ENCODE peak calls at places on chromosomes 5 and 9, in eight cellular contexts. L, P, J, G, I, N, X and W are unnamed samples. For H3K4me1, the result is how much of the 10 kb centered on the place peaks cover.

GRCh38 chr9:72948906-72949582 is 3.8 kb downstream of the ALDH1A1 start:
- DNase-seq in L (no peak), P (no peak), J (no peak), G (peak), I (no peak), N (no peak), X (no peak), W (no peak)

GRCh38 chr9:90816690-90817089 is 15.1 kb downstream of the SYK start:
- DNase-seq in L (no peak), P (no peak), J (no peak), G (no peak), I (no peak), N (no peak), X (no peak), W (no peak)

GRCh38 chr5:14830210-14831005 is 41.2 kb downstream of the ANKH start:
- DNase-seq in L (no peak), P (no peak), J (no peak), G (no peak), I (no peak), N (no peak), X (no peak), W (no peak)

GRCh38 chr5:106134549-106134948 is 1536.2 kb downstream of the EFNA5 start:
- DNase-seq in L (no peak), P (no peak), J (no peak), G (no peak), I (no peak), N (no peak), X (no peak), W (no peak)

GRCh38 chr5:65539827-65540226 is 23.1 kb downstream of the CENPK start:
- DNase-seq in L (no peak), P (no peak), J (no peak), G (peak), I (no peak), N (no peak), X (no peak), W (no peak)

GRCh38 chr9:133374612-133375115 is 1.2 kb downstream of the SURF4 start:
- DNase-seq in L (no peak), P (no peak), J (no peak), G (no peak), I (no peak), N (no peak), X (no peak), W (peak)

GRCh38 chr9:104743377-104743985 is 4.0 kb upstream of the NIPSNAP3A start:
- DNase-seq in L (peak), P (no peak), J (no peak), G (peak), I (peak), N (peak), X (no peak), W (peak)

GRCh38 chr5:173454764-173455598 is 126.8 kb upstream of the STC2 start:
- DNase-seq in L (peak), P (no peak), J (no peak), G (peak), I (peak), N (no peak), X (no peak), W (no peak)

GRCh38 chr5:115179959-115180709 is 10.4 kb upstream of the TRIM36 start:
- DNase-seq in L (no peak), P (peak), J (no peak), G (peak), I (peak), N (peak), X (peak), W (no peak)

GRCh38 chr5:14204785-14205321 is 61.7 kb downstream of the TRIO start:
- DNase-seq in L (no peak), P (peak), J (peak), G (peak), I (peak), N (no peak), X (peak), W (no peak)

GRCh38 chr9:35748239-35748857 is 680 bp downstream of the GBA2 start:
- DNase-seq in L (no peak), P (no peak), J (no peak), G (no peak), I (no peak), N (no peak), X (no peak), W (peak)

GRCh38 chr5:77772729-77773128 is 3.4 kb downstream of the TBCA start:
- DNase-seq in L (no peak), P (no peak), J (no peak), G (no peak), I (no peak), N (no peak), X (no peak), W (no peak)

GRCh38 chr5:77770293-77771005 is 5.7 kb downstream of the TBCA start:
- DNase-seq in L (no peak), P (no peak), J (no peak), G (no peak), I (no peak), N (no peak), X (no peak), W (no peak)

GRCh38 chr5:77768978-77769377 is 7.2 kb downstream of the TBCA start:
- DNase-seq in L (no peak), P (no peak), J (no peak), G (no peak), I (no peak), N (no peak), X (no peak), W (no peak)

GRCh38 chr5:77773734-77774280 is 2.3 kb downstream of the TBCA start:
- DNase-seq in L (no peak), P (no peak), J (no peak), G (no peak), I (no peak), N (no peak), X (no peak), W (no peak)

GRCh38 chr5:77771452-77771851 is 4.7 kb downstream of the TBCA start:
- DNase-seq in L (no peak), P (no peak), J (no peak), G (no peak), I (no peak), N (no peak), X (no peak), W (no peak)
- H3K4me3 ChIP-seq in L (no peak), P (no peak), J (no peak), G (no peak), I (no peak), N (no peak), X (no peak), W (peak)

DNA sequence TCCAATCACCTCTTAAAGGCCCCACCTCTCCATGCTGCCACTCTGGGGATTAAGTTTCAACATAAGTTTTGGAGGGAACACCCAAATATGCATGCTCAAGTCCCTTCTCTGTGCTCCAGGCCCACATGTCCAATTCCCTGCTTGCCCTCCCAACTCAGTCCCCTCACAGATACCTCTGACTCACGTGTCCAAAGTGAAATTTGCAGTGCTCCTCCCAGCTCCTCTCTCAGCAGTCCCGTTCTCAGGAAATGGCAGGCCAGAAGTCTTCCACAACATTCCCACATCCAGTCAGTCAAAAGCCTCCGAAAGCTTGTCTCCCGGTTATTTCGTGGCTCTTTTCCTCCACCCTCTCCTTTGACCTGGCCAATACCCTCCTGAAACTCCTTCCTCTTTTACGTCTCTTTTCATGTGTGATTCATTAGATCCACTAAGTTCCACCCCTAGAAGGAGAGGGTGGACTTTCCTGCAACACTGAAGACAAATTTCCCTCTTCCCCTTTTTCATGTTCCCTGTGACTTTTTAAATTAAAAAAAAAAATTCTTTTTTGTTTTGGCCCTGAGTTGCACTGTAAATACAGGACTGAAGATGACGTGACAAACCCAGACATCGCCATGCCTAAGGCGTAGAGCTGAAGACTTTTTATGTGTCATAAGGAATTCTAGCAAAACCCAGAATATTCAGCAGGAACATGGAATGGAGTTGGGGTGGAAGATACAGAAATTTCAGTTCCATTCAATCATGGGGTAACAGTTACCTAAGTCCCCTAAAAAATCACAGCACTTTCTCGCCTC is 12.8 kb upstream of the MGAT1 start:
- DNase-seq in L (no peak), P (no peak), J (no peak), G (no peak), I (no peak), N (no peak), X (no peak), W (no peak)
- H3K4me1 ChIP-seq in L (under half), P (under half), J (under half), G (under half), I (under half), N (under half), X (under half), W (under half)

GRCh38 chr9:112384219-112384618 is 4.3 kb downstream of the HSDL2 start:
- DNase-seq in L (no peak), P (no peak), J (no peak), G (no peak), I (no peak), N (no peak), X (no peak), W (no peak)
- H3K4me3 ChIP-seq in L (no peak), P (no peak), J (no peak), G (no peak), I (no peak), N (no peak), X (no peak), W (peak)

GRCh38 chr9:114395768-114396167 is 8.0 kb upstream of the AKNA start:
- DNase-seq in L (no peak), P (no peak), J (no peak), G (no peak), I (no peak), N (no peak), X (no peak), W (no peak)
- H3K4me1 ChIP-seq in L (under half), P (under half), J (under half), G (under half), I (under half), N (under half), X (under half), W (half or more)

DNA sequence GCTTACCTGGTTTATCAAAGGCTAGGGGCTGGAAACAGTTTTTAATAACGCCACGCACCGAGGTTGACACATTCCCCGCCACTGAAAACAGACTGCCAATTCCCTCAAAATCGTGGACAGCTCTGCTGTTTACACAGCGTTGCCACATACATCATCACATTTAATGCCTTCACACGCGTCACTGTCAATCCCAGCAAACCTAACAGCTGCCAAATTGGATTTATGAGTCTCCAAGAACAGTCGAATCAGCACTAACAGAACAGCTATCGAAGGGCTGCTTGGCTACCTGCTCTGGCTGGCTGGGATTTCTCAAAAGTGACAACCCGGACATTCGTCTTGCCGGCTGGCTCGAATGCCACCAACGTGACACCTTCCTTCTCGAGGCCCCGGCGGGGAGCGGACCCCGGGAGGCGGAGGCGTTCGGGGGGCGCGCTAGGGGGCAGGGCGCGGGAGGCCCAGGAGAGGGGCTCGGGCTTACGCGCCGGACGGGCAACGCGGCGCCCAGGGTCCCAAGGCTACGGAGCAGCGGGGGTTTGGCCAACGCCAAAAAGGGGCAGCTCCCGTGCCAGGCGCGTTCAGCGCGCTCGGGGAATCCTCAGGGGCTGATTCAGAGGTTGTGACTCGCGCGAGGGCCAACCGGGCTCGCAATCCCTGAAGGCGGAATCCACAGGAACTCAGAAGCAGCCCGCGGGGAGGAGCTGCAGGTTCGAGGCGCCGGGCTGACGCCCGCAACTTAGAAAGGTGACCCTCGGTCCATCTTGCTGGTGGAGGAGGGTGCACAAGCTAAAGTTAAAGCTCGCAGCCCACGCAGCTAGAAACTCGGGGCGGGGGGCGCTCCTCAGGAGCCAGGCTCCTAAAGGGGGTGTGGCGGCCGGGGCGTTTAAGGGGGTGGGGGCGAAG is 1.2 kb downstream of the CDC14B start:
- DNase-seq in L (no peak), P (peak), J (no peak), G (peak), I (peak), N (peak), X (peak), W (no peak)
- H3K4me3 ChIP-seq in L (peak), P (peak), J (peak), G (peak), I (peak), N (peak), X (peak), W (no peak)

GRCh38 chr9:113524460-113524859 is 60.9 kb downstream of the RGS3 start:
- DNase-seq in L (no peak), P (peak), J (no peak), G (no peak), I (no peak), N (no peak), X (no peak), W (no peak)
- H3K4me1 ChIP-seq in L (under half), P (under half), J (under half), G (under half), I (under half), N (under half), X (under half), W (half or more)

GRCh38 chr9:125529107-125529506 is 177.9 kb downstream of the MAPKAP1 start:
- DNase-seq in L (no peak), P (no peak), J (no peak), G (no peak), I (no peak), N (no peak), X (no peak), W (no peak)
- H3K4me3 ChIP-seq in L (no peak), P (no peak), J (no peak), G (no peak), I (no peak), N (no peak), X (no peak), W (no peak)